ENCODE peak calls at places on chromosomes 12 and 14, in seven cellular contexts. X, Y, Z, O, E, H and M are unnamed samples.

GRCh38 chr14:30621354-30621953 is 665 bp upstream of the SCFD1 start:
- DNase-seq in X (peak; percentile 38), Y (peak; percentile 1), Z (peak; percentile 75), O (no peak), E (no peak), H (peak; percentile 33), M (peak; percentile 3)

GRCh38 chr12:10562306-10562933 is 51.0 kb downstream of the MAGOHB start:
- DNase-seq in X (no peak), Y (peak; percentile 18), Z (peak; percentile 37), O (peak; percentile 45), E (no peak), H (peak; percentile 10), M (peak; percentile 54)

GRCh38 chr14:71487449-71487848 is 444.8 kb upstream of the RGS6 start:
- DNase-seq in X (no peak), Y (no peak), Z (no peak), O (no peak), E (no peak), H (no peak), M (no peak)

GRCh38 chr12:71666259-71666658 is 2.2 kb downstream of the THAP2 start:
- DNase-seq in X (no peak), Y (no peak), Z (no peak), O (no peak), E (no peak), H (no peak), M (no peak)

GRCh38 chr12:27965411-27965810 is 7.1 kb downstream of the PTHLH start:
- DNase-seq in X (no peak), Y (no peak), Z (peak; percentile 57), O (no peak), E (no peak), H (no peak), M (peak; percentile 63)

GRCh38 chr12:105382771-105383632 is 52.5 kb downstream of the C12orf75 start:
- DNase-seq in X (peak; percentile 35), Y (peak; percentile 45), Z (peak; percentile 67), O (peak; percentile 73), E (no peak), H (peak; percentile 27), M (peak; percentile 73)

GRCh38 chr14:53338192-53338591 is 185.1 kb upstream of the DDHD1 start:
- DNase-seq in X (no peak), Y (no peak), Z (peak; percentile 31), O (peak; percentile 58), E (no peak), H (no peak), M (peak; percentile 67)

GRCh38 chr12:70227911-70228310 is 15.3 kb upstream of the CNOT2 start:
- DNase-seq in X (no peak), Y (no peak), Z (no peak), O (no peak), E (no peak), H (no peak), M (no peak)

GRCh38 chr12:53265783-53266182 is 2.3 kb upstream of the ESPL1 start:
- DNase-seq in X (no peak), Y (no peak), Z (no peak), O (no peak), E (no peak), H (no peak), M (no peak)

DNA sequence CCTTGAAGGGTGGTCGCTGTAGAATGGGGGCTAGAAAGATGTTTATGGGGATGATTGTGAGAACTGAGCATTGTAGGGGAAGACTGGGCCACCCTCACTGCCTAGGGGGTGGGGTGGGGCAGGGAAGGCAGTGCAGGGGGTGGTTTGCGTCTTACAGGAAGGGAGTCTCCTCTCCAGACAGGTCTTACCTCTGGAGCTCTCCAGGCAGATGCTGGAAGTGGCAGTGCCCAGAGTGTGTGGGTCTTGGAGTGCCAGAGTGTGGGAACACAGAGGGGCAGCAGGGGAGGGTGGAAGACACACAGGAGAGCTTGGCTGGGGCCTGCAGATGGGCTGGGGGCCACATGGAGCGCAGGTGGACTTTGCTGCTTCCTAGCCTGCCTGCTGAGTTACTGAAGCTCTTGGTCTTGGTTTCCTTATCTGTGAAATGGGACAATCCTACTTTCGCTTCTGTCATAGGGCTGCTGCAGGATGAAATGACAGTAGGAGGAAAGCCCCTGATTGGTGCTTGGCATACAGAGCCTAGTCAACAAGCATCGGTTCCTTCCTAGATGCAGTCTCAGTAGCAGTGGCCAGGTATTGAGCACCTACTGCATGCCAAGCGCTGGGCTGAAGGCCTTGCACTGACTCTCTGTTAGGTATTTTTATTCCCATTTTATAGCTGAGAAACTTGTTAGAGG is 118.3 kb downstream of the SLC25A47 start:
- DNase-seq in X (no peak), Y (no peak), Z (no peak), O (no peak), E (no peak), H (no peak), M (no peak)
- H3K79me1 ChIP-seq in X (no peaks in the 10 kb centered on the region), Y (no peaks in the 10 kb centered on the region), Z (no peaks in the 10 kb centered on the region), O (peaks cover 39% of the 10 kb centered on the region), E (no peaks in the 10 kb centered on the region), H (no peaks in the 10 kb centered on the region), M (peaks cover 7% of the 10 kb centered on the region)

GRCh38 chr12:111135293-111135832 is 215.0 kb upstream of the MYL2 start:
- DNase-seq in X (no peak), Y (no peak), Z (no peak), O (no peak), E (no peak), H (no peak), M (no peak)
- H3K79me1 ChIP-seq in X (no peaks in the 10 kb centered on the region), Y (no peaks in the 10 kb centered on the region), Z (no peaks in the 10 kb centered on the region), O (no peaks in the 10 kb centered on the region), E (peaks cover 3% of the 10 kb centered on the region), H (no peaks in the 10 kb centered on the region), M (no peaks in the 10 kb centered on the region)

GRCh38 chr14:103127356-103127755 is 4.1 kb downstream of the TNFAIP2 start:
- DNase-seq in X (no peak), Y (no peak), Z (no peak), O (no peak), E (no peak), H (no peak), M (no peak)
- H3K79me1 ChIP-seq in X (no peaks in the 10 kb centered on the region), Y (peaks cover 5% of the 10 kb centered on the region), Z (peaks cover 5% of the 10 kb centered on the region), O (peaks cover 16% of the 10 kb centered on the region), E (no peaks in the 10 kb centered on the region), H (peaks cover 5% of the 10 kb centered on the region), M (no peaks in the 10 kb centered on the region)

GRCh38 chr12:115297445-115297844 is 613.5 kb upstream of the TBX3 start:
- DNase-seq in X (no peak), Y (peak; percentile 2), Z (no peak), O (no peak), E (no peak), H (no peak), M (no peak)
- H3K79me1 ChIP-seq in X (no peaks in the 10 kb centered on the region), Y (no peaks in the 10 kb centered on the region), Z (no peaks in the 10 kb centered on the region), O (no peaks in the 10 kb centered on the region), E (no peaks in the 10 kb centered on the region), H (peaks cover 2% of the 10 kb centered on the region), M (no peaks in the 10 kb centered on the region)

DNA sequence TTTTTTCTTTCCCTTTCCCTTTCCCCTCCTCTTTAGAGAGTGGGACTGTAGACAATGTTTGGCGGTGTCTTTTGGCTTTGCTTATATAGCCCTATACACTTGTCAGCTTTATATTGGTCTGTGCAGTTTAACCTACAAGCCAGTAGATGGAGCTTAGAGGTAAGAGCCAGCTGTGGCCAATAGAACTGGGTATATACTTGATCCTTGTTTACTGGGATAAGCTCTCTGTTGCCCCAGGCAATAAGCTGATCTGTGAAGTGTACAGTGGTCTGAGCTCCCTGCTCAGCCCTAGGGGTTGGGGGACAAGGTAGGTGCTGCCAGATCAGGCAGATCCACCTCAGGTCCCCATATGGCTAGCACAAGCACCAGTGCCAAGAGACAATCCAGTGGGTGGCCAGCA is 434.1 kb downstream of the NOVA1 start:
- DNase-seq in X (peak; percentile 52), Y (no peak), Z (peak; percentile 84), O (peak; percentile 46), E (no peak), H (no peak), M (peak; percentile 20)
- H3K79me1 ChIP-seq in X (no peaks in the 10 kb centered on the region), Y (no peaks in the 10 kb centered on the region), Z (no peaks in the 10 kb centered on the region), O (no peaks in the 10 kb centered on the region), E (no peaks in the 10 kb centered on the region), H (no peaks in the 10 kb centered on the region), M (no peaks in the 10 kb centered on the region)